ENCODE peak calls at places on chromosomes 13 and 19, in ten cellular contexts. W is hepatocyte; D is astrocyte; M is Peyer's patch; Z is heart right ventricle; Y is fibroblast of lung; G is left lung; Q is GM23338; O is testis; R is CD8-positive, alpha-beta memory T cell. V is an unnamed sample.

GRCh38 chr19:43525836-43526771 is 897 bp downstream of the ETHE1 start:
- DNase-seq in W (peak; percentile 44), D (no peak), M (peak; percentile 48), Z (no peak), Y (no peak), G (no peak), Q (peak; percentile 39), O (no peak), R (no peak), V (peak; percentile 64)

GRCh38 chr19:33811246-33811645 is 14.6 kb downstream of the KCTD15 start:
- DNase-seq in W (no peak), D (no peak), M (no peak), Z (no peak), Y (no peak), G (no peak), Q (no peak), O (no peak), R (no peak), V (peak; percentile 58)

GRCh38 chr19:3760871-3761361 is 576 bp downstream of the APBA3 start:
- DNase-seq in W (no peak), D (no peak), M (no peak), Z (peak; percentile 9), Y (peak; percentile 5), G (no peak), Q (peak; percentile 38), O (no peak), R (no peak), V (peak; percentile 75)

GRCh38 chr19:35868823-35869326 is 501 bp downstream of the APLP1 start:
- DNase-seq in W (no peak), D (no peak), M (no peak), Z (no peak), Y (no peak), G (no peak), Q (peak; percentile 20), O (no peak), R (no peak), V (no peak)

GRCh38 chr19:18098891-18099622 is 1.5 kb downstream of the MAST3 start:
- DNase-seq in W (peak; percentile 44), D (no peak), M (peak; percentile 92), Z (no peak), Y (no peak), G (no peak), Q (peak; percentile 58), O (no peak), R (peak; percentile 52), V (peak; percentile 79)

GRCh38 chr13:37385248-37385647 is 213.3 kb downstream of the POSTN start:
- DNase-seq in W (no peak), D (no peak), M (no peak), Z (no peak), Y (no peak), G (no peak), Q (peak; percentile 73), O (no peak), R (no peak), V (no peak)

GRCh38 chr19:52710538-52710937 is 24.3 kb downstream of the ZNF611 start:
- DNase-seq in W (no peak), D (no peak), M (no peak), Z (no peak), Y (no peak), G (no peak), Q (no peak), O (no peak), R (no peak), V (no peak)

GRCh38 chr19:17170538-17171297 is 44.4 kb upstream of the USE1 start:
- DNase-seq in W (no peak), D (no peak), M (no peak), Z (no peak), Y (no peak), G (no peak), Q (no peak), O (no peak), R (no peak), V (no peak)

GRCh38 chr19:19447536-19448237 is 42.2 kb downstream of the GATAD2A start:
- DNase-seq in W (no peak), D (no peak), M (no peak), Z (no peak), Y (no peak), G (no peak), Q (no peak), O (no peak), R (peak; percentile 36), V (no peak)

GRCh38 chr19:35533822-35534521 is 716 bp downstream of the GAPDHS start:
- DNase-seq in W (peak; percentile 37), D (no peak), M (peak; percentile 57), Z (no peak), Y (peak; percentile 46), G (no peak), Q (peak; percentile 82), O (peak; percentile 45), R (no peak), V (peak; percentile 89)

GRCh38 chr13:51479199-51479523 is 26.3 kb upstream of the INTS6 start:
- DNase-seq in W (no peak), D (peak; percentile 62), M (no peak), Z (no peak), Y (peak; percentile 42), G (no peak), Q (no peak), O (no peak), R (no peak), V (no peak)

GRCh38 chr13:100209857-100210580 is 121.1 kb downstream of the PCCA start:
- DNase-seq in W (no peak), D (peak; percentile 85), M (no peak), Z (no peak), Y (peak; percentile 75), G (no peak), Q (no peak), O (no peak), R (no peak), V (no peak)

GRCh38 chr13:24692541-24692940 is 12.3 kb downstream of the ATP12A start:
- DNase-seq in W (peak; percentile 47), D (peak; percentile 69), M (no peak), Z (no peak), Y (no peak), G (no peak), Q (no peak), O (no peak), R (no peak), V (no peak)

GRCh38 chr19:52112624-52113023 is 17.1 kb upstream of the ZNF841 start:
- DNase-seq in W (no peak), D (no peak), M (no peak), Z (no peak), Y (no peak), G (no peak), Q (no peak), O (no peak), R (no peak), V (no peak)

GRCh38 chr19:48169585-48169973 is 565 bp downstream of the LIG1 start:
- DNase-seq in W (peak; percentile 95), D (peak; percentile 8), M (peak; percentile 92), Z (peak; percentile 44), Y (peak; percentile 71), G (peak; percentile 85), Q (peak; percentile 98), O (peak; percentile 90), R (peak; percentile 88), V (peak; percentile 98)

GRCh38 chr13:29494520-29494919 is 101.0 kb downstream of the SLC7A1 start:
- DNase-seq in W (no peak), D (no peak), M (peak; percentile 57), Z (no peak), Y (no peak), G (no peak), Q (no peak), O (no peak), R (no peak), V (no peak)

GRCh38 chr19:56837004-56837403 is 3.5 kb downstream of the PEG3 start:
- DNase-seq in W (no peak), D (no peak), M (no peak), Z (no peak), Y (no peak), G (no peak), Q (no peak), O (peak; percentile 49), R (no peak), V (peak; percentile 12)

GRCh38 chr19:46076951-46077814 is 36.4 kb upstream of the IGFL4 start:
- DNase-seq in W (peak; percentile 91), D (peak; percentile 62), M (no peak), Z (no peak), Y (peak; percentile 79), G (no peak), Q (peak; percentile 97), O (peak; percentile 78), R (no peak), V (peak; percentile 93)
- H3K4me3 ChIP-seq in W (peak overlapping the region; percentile 8), D (peak overlapping the region; percentile 46), M (no peak overlapping the region), Z (no peak overlapping the region), Y (peak overlapping the region; percentile 52), G (no peak overlapping the region), Q (peak overlapping the region; percentile 70), O (peak overlapping the region; percentile 36), R (no peak overlapping the region), V (peak overlapping the region; percentile 49)

GRCh38 chr19:32674959-32675719 is at the start of gene ANKRD27:
- DNase-seq in W (peak; percentile 99), D (peak; percentile 85), M (peak; percentile 99), Z (peak; percentile 97), Y (peak; percentile 97), G (peak; percentile 97), Q (peak; percentile 99), O (peak; percentile 99), R (peak; percentile 97), V (peak; percentile 99)

GRCh38 chr19:32675720-32676185 is at the start of gene RGS9BP:
- DNase-seq in W (peak; percentile 84), D (peak; percentile 17), M (peak; percentile 72), Z (peak; percentile 85), Y (peak; percentile 72), G (peak; percentile 87), Q (peak; percentile 64), O (peak; percentile 79), R (peak; percentile 76), V (peak; percentile 83)

GRCh38 chr19:32677657-32678056 is 2.0 kb downstream of the RGS9BP start:
- DNase-seq in W (peak; percentile 75), D (no peak), M (no peak), Z (no peak), Y (no peak), G (no peak), Q (peak; percentile 54), O (no peak), R (no peak), V (peak; percentile 80)

GRCh38 chr19:32676895-32677359 is 1.3 kb downstream of the RGS9BP start:
- DNase-seq in W (no peak), D (no peak), M (no peak), Z (no peak), Y (no peak), G (no peak), Q (no peak), O (no peak), R (no peak), V (no peak)

GRCh38 chr19:32676186-32676894 is 692 bp downstream of the RGS9BP start:
- DNase-seq in W (peak; percentile 61), D (no peak), M (no peak), Z (no peak), Y (no peak), G (no peak), Q (peak; percentile 62), O (no peak), R (no peak), V (peak; percentile 76)
- H3K36me3 ChIP-seq in W (no peaks in the 10 kb centered on the region), D (no peaks in the 10 kb centered on the region), M (no peaks in the 10 kb centered on the region), Z (no peaks in the 10 kb centered on the region), Y (no peaks in the 10 kb centered on the region), G (no peaks in the 10 kb centered on the region), Q (no peaks in the 10 kb centered on the region), O (no peaks in the 10 kb centered on the region), R (no peaks in the 10 kb centered on the region), V (no peaks in the 10 kb centered on the region)

GRCh38 chr19:41699968-41700323 is 8.5 kb upstream of the CEACAM5 start:
- DNase-seq in W (no peak), D (no peak), M (no peak), Z (no peak), Y (no peak), G (no peak), Q (no peak), O (no peak), R (no peak), V (no peak)
- H3K27me3 ChIP-seq in W (no peaks in the 10 kb centered on the region), D (no peaks in the 10 kb centered on the region), M (no peaks in the 10 kb centered on the region), Z (peaks cover 19% of the 10 kb centered on the region), Y (no peaks in the 10 kb centered on the region), G (no peaks in the 10 kb centered on the region), Q (no peaks in the 10 kb centered on the region), O (no peaks in the 10 kb centered on the region), R (no peaks in the 10 kb centered on the region), V (no peaks in the 10 kb centered on the region)

GRCh38 chr13:49539746-49540145 is 44.0 kb downstream of the PHF11 start:
- DNase-seq in W (no peak), D (no peak), M (no peak), Z (no peak), Y (no peak), G (no peak), Q (no peak), O (no peak), R (no peak), V (no peak)
- H3K4me3 ChIP-seq in W (no peak overlapping the region), D (no peak overlapping the region), M (no peak overlapping the region), Z (no peak overlapping the region), Y (no peak overlapping the region), G (no peak overlapping the region), Q (no peak overlapping the region), O (no peak overlapping the region), R (no peak overlapping the region), V (no peak overlapping the region)

V was measured in H7.